ENCODE peak calls at places on chromosomes 2 and 18, in eight cellular contexts. X, R, U, G, P, V, J and N are unnamed samples. For H3K36me3, the result is how much of the 10 kb centered on the place peaks cover.

GRCh38 chr2:112147796-112148195 is 9.6 kb downstream of the FBLN7 start:
- DNase-seq in P (no peak), X (peak), V (no peak), G (no peak), R (no peak), U (peak), J (no peak), N (no peak)

GRCh38 chr2:121286506-121286905 is 1.5 kb upstream of the TFCP2L1 start:
- DNase-seq in V (no peak), X (no peak), J (no peak), R (no peak), P (no peak), G (no peak), U (no peak), N (no peak)

GRCh38 chr2:122980672-122981071 is 1044.4 kb upstream of the CNTNAP5 start:
- DNase-seq in U (no peak), G (no peak), V (no peak), P (no peak), X (no peak), J (no peak), R (no peak), N (no peak)

GRCh38 chr2:233919938-233920337 is 2.8 kb downstream of the TRPM8 start:
- DNase-seq in X (peak), P (peak), J (no peak), R (no peak), V (no peak), G (no peak), U (no peak), N (no peak)

GRCh38 chr2:88757025-88757424 is 65.6 kb downstream of the RPIA start:
- DNase-seq in R (no peak), V (no peak), X (no peak), G (no peak), U (no peak), J (no peak), P (no peak), N (no peak)

GRCh38 chr2:46239847-46240181 is 57.4 kb upstream of the EPAS1 start:
- DNase-seq in G (no peak), R (no peak), U (no peak), J (no peak), P (no peak), V (no peak), X (no peak), N (no peak)

GRCh38 chr18:24197412-24197811 is 58.5 kb downstream of the CABYR start:
- DNase-seq in X (no peak), V (no peak), P (no peak), R (no peak), J (no peak), G (no peak), U (no peak), N (no peak)

GRCh38 chr2:150619607-150620330 is 132.3 kb upstream of the RND3 start:
- DNase-seq in X (peak), J (no peak), U (no peak), V (no peak), R (no peak), G (no peak), P (peak), N (no peak)

GRCh38 chr2:217114117-217114516 is 254.3 kb upstream of the TNP1 start:
- DNase-seq in R (no peak), V (no peak), U (no peak), G (no peak), J (no peak), P (no peak), X (no peak), N (no peak)

GRCh38 chr18:48952287-48953095 is 1.7 kb upstream of the SMAD7 start:
- DNase-seq in P (peak), X (peak), V (peak), U (peak), G (peak), R (peak), J (peak), N (peak)

GRCh38 chr2:74581463-74581862 is 26.9 kb downstream of the DOK1 start:
- DNase-seq in P (no peak), G (no peak), J (no peak), U (no peak), X (no peak), R (no peak), V (no peak), N (no peak)

GRCh38 chr2:20687260-20687772 is 20.4 kb downstream of the GDF7 start:
- DNase-seq in P (peak), R (no peak), X (peak), G (no peak), U (no peak), J (no peak), V (no peak), N (no peak)

GRCh38 chr2:85578243-85579180 is 1.1 kb downstream of the VAMP8 start:
- DNase-seq in V (peak), J (peak), U (no peak), G (peak), P (no peak), R (no peak), X (no peak), N (peak)

GRCh38 chr2:79530443-79530842 is 17.6 kb downstream of the CTNNA2 start:
- DNase-seq in U (no peak), P (no peak), G (no peak), X (peak), R (no peak), J (no peak), V (no peak), N (no peak)

GRCh38 chr2:181586569-181587076 is 70.3 kb downstream of the CERKL start:
- DNase-seq in V (no peak), U (no peak), J (peak), P (no peak), G (no peak), X (no peak), R (no peak), N (no peak)

GRCh38 chr2:109209412-109209811 is 80.4 kb downstream of the SH3RF3 start:
- DNase-seq in R (no peak), G (no peak), J (peak), U (no peak), V (no peak), P (peak), X (peak), N (no peak)

GRCh38 chr2:215548714-215549113 is 112.8 kb upstream of the FN1 start:
- DNase-seq in R (no peak), X (peak), J (no peak), V (no peak), G (no peak), P (peak), U (no peak), N (no peak)

GRCh38 chr2:170221317-170222288 is 43.7 kb downstream of the MYO3B start:
- DNase-seq in P (peak), G (no peak), J (no peak), U (peak), R (no peak), X (no peak), V (no peak), N (no peak)

GRCh38 chr2:209334188-209335017 is 89.4 kb upstream of the MAP2 start:
- DNase-seq in P (peak), U (peak), G (peak), X (peak), V (peak), R (peak), J (peak), N (no peak)

GRCh38 chr2:29811378-29811777 is 110.0 kb downstream of the ALK start:
- DNase-seq in J (no peak), P (peak), R (no peak), V (no peak), X (no peak), U (no peak), G (no peak), N (no peak)

GRCh38 chr2:240622631-240623235 is 2.5 kb upstream of the GPR35 start:
- DNase-seq in X (no peak), P (no peak), U (no peak), R (no peak), J (peak), G (no peak), V (peak), N (peak)

GRCh38 chr2:127820080-127820668 is 9.2 kb upstream of the WDR33 start:
- DNase-seq in R (no peak), X (peak), J (no peak), P (peak), V (no peak), G (no peak), U (peak), N (no peak)

GRCh38 chr2:220845766-220846273 is 726.3 kb downstream of the EPHA4 start:
- DNase-seq in U (no peak), R (no peak), P (no peak), J (no peak), V (no peak), X (no peak), G (no peak), N (no peak)

GRCh38 chr2:209682646-209683045 is 89.0 kb upstream of the UNC80 start:
- DNase-seq in R (no peak), V (no peak), X (no peak), U (no peak), J (no peak), P (no peak), G (no peak), N (no peak)

GRCh38 chr2:178683877-178684276 is 123.3 kb downstream of the TTN start:
- DNase-seq in P (no peak), G (no peak), U (no peak), R (no peak), X (no peak), V (no peak), J (no peak), N (no peak)

GRCh38 chr2:107542314-107542740 is 284.4 kb upstream of the RGPD4 start:
- DNase-seq in P (no peak), V (no peak), R (no peak), G (no peak), J (peak), U (no peak), X (peak), N (no peak)

GRCh38 chr18:8856187-8856586 is 150.8 kb downstream of the MTCL1 start:
- DNase-seq in X (no peak), V (no peak), G (no peak), U (no peak), J (no peak), P (no peak), R (no peak), N (no peak)

GRCh38 chr2:164479460-164479859 is 141.8 kb downstream of the GRB14 start:
- DNase-seq in P (peak), V (no peak), X (peak), U (no peak), R (no peak), G (no peak), J (peak), N (no peak)

GRCh38 chr2:48932667-48933066 is 177.1 kb upstream of the LHCGR start:
- DNase-seq in J (no peak), X (no peak), U (no peak), G (no peak), V (no peak), P (no peak), R (no peak), N (no peak)

GRCh38 chr18:59420244-59420643 is 61.2 kb upstream of the LMAN1 start:
- DNase-seq in P (no peak), R (no peak), U (no peak), V (no peak), J (no peak), G (no peak), X (no peak), N (no peak)

GRCh38 chr2:70834106-70834505 is 1.5 kb downstream of the CD207 start:
- DNase-seq in P (no peak), U (no peak), X (no peak), G (no peak), R (no peak), J (no peak), V (no peak), N (no peak)

GRCh38 chr18:75698861-75699260 is 271.4 kb upstream of the SMIM21 start:
- DNase-seq in P (no peak), R (no peak), U (no peak), X (no peak), V (no peak), J (no peak), G (no peak), N (no peak)

GRCh38 chr2:62382122-62382521 is 123.9 kb downstream of the TMEM17 start:
- DNase-seq in R (no peak), J (no peak), U (no peak), X (no peak), V (no peak), P (no peak), G (no peak), N (no peak)

GRCh38 chr2:16167471-16168426 is 227.4 kb downstream of the MYCN start:
- DNase-seq in V (no peak), J (no peak), U (peak), X (no peak), R (no peak), G (no peak), P (no peak), N (no peak)

GRCh38 chr18:50560681-50561629 is 1.1 kb downstream of the MAPK4 start:
- DNase-seq in G (peak), P (no peak), R (peak), X (no peak), U (peak), V (no peak), J (peak), N (no peak)

GRCh38 chr2:204533629-204534370 is 11.5 kb upstream of the PARD3B start:
- DNase-seq in X (peak), U (no peak), V (no peak), G (no peak), P (peak), R (peak), J (no peak), N (no peak)

DNA sequence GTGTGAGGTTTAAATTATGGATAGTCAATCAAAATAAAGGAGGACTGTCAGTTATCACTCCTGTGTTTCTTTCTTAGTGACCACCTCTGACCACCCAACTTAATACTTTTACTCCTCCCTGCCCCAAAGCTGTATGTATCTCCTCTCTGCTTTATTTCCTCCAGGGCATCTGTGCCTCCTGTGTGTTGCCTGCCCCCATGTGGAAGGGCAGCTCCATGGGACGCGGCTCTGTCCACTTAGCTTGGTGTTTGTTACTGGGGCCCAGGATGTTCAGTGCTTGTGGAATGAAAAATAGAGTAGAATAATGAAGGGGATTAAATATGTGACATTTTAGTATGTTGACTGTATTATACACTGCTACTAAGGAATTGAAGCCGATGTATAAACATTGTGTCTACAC is 9.8 kb downstream of the ACP1 start:
- DNase-seq in P (no peak), V (no peak), X (no peak), J (no peak), G (no peak), R (no peak), U (no peak), N (no peak)
- H3K36me3 ChIP-seq in P (under half), V (under half), X (under half), J (under half), G (under half), R (under half), U (half or more), N (under half)

GRCh38 chr18:41965856-41966255 is 10.8 kb downstream of the PIK3C3 start:
- DNase-seq in G (no peak), J (no peak), P (no peak), V (no peak), U (no peak), X (no peak), R (no peak), N (no peak)

GRCh38 chr18:41966943-41967342 is 11.9 kb downstream of the PIK3C3 start:
- DNase-seq in X (no peak), V (no peak), P (no peak), J (no peak), U (no peak), G (no peak), R (no peak), N (no peak)

GRCh38 chr18:41972067-41973000 is 17.3 kb downstream of the PIK3C3 start:
- DNase-seq in U (no peak), P (no peak), G (no peak), J (no peak), R (no peak), X (no peak), V (no peak), N (no peak)

GRCh38 chr18:41967680-41968079 is 12.6 kb downstream of the PIK3C3 start:
- DNase-seq in P (no peak), V (no peak), J (no peak), G (no peak), X (no peak), R (no peak), U (no peak), N (no peak)
- H3K36me3 ChIP-seq in P (under half), V (under half), J (under half), G (under half), X (half or more), R (under half), U (half or more), N (under half)

GRCh38 chr2:148982282-148982681 is 56.2 kb upstream of the LYPD6B start:
- DNase-seq in X (no peak), J (no peak), G (no peak), V (no peak), P (no peak), R (no peak), U (no peak), N (no peak)
- H3K36me3 ChIP-seq in X (under half), J (under half), G (under half), V (under half), P (under half), R (under half), U (under half), N (under half)

DNA sequence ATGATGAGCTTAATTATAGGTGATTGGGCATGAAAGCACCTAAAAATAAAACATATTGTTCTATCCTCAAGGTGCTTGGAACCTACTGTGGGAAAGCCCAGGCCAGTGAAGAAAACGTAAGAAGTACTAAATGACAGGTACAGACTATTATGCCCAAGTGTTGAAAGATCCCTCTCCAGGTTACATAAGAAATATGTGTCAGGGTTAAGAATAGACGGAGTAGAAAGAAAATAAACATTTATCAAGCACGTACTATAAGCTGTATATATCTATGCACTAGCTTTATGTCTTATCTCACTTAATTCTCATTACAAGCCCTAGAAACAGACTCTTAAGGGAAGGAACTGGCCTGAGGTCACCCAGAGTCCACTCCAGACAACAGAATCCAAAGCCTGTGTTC is 156.6 kb downstream of the IRS1 start:
- DNase-seq in X (no peak), U (no peak), R (no peak), P (no peak), V (no peak), G (no peak), J (no peak), N (no peak)
- H3K36me3 ChIP-seq in X (under half), U (under half), R (under half), P (under half), V (under half), G (under half), J (under half), N (under half)

DNA sequence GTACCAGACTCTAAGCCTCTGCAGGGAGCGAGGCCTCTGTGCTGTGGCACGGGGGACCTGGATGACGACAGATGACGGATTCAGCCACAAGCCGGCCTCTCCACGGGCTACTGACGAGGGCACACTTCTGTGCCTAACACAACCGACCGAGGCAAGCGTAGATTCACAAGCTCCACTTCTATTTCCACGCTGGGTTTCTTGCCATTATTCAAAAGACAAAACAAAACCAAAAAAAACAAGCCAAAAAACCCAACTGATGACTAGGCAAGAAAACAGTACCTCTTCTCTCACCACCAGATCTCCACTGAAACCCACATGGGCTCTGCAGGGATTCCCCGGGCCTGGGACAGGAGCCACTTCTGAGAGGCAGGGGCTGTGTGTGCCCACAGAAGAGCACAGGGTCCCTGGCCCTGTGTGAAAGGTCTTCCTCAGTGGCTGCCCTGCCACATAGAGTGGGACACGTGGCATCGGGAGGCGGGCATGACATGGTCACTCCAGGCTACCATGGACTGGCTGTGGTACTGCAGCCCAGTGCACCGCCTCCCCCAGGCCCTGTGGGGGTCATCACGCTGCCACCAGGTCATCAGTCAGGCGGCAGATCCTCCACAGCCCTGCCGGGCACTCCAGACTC is 254.7 kb downstream of the HDAC4 start:
- DNase-seq in G (no peak), X (no peak), P (no peak), R (no peak), J (no peak), V (no peak), U (no peak), N (no peak)
- H3K36me3 ChIP-seq in G (under half), X (under half), P (half or more), R (under half), J (under half), V (under half), U (under half), N (under half)

GRCh38 chr2:200939832-200940231 is 23.6 kb downstream of the ORC2 start:
- DNase-seq in R (no peak), G (no peak), P (no peak), V (no peak), J (no peak), X (no peak), U (no peak), N (no peak)
- H3K36me3 ChIP-seq in R (under half), G (under half), P (under half), V (under half), J (under half), X (under half), U (half or more), N (under half)